ENCODE peak calls at places on chromosomes 3 and 15, in seven cellular contexts. C is spleen; H is caudate nucleus; Q is CD4-positive, alpha-beta T cell; M is cardiac muscle cell; Z is heart right ventricle; R is neural progenitor cell. O is an unnamed sample.

GRCh38 chr3:184387174-184387714 is 7.4 kb downstream of the CHRD start:
- DNase-seq in C (no peak), H (no peak), Q (no peak), M (no peak), Z (no peak), R (no peak), O (no peak)

GRCh38 chr3:138389841-138390581 is 41.6 kb downstream of the MRAS start:
- DNase-seq in C (peak; percentile 42), H (no peak), Q (no peak), M (peak; percentile 96), Z (no peak), R (peak; percentile 14), O (no peak)

GRCh38 chr15:71885390-71885789 is 75.0 kb downstream of the NR2E3 start:
- DNase-seq in C (no peak), H (no peak), Q (no peak), M (no peak), Z (no peak), R (peak; percentile 25), O (no peak)

GRCh38 chr3:126629999-126630398 is 24.9 kb downstream of the TXNRD3 start:
- DNase-seq in C (no peak), H (no peak), Q (no peak), M (no peak), Z (no peak), R (peak; percentile 12), O (no peak)

GRCh38 chr15:21260966-21261395 is 179.3 kb downstream of the POTEB3 start:
- DNase-seq in C (peak; percentile 84), H (no peak), Q (no peak), M (no peak), Z (peak; percentile 14), R (no peak), O (no peak)

GRCh38 chr3:37347941-37348340 is 173.6 kb upstream of the LRRFIP2 start:
- DNase-seq in C (no peak), H (no peak), Q (no peak), M (peak; percentile 3), Z (no peak), R (no peak), O (no peak)

GRCh38 chr3:40313975-40314860 is 4.7 kb downstream of the EIF1B start:
- DNase-seq in C (no peak), H (no peak), Q (no peak), M (no peak), Z (no peak), R (no peak), O (no peak)

GRCh38 chr15:101664303-101664913 is 12.2 kb upstream of the TM2D3 start:
- DNase-seq in C (no peak), H (no peak), Q (no peak), M (no peak), Z (no peak), R (peak; percentile 36), O (no peak)

GRCh38 chr3:23877324-23877980 is 39.3 kb downstream of the NKIRAS1 start:
- DNase-seq in C (no peak), H (no peak), Q (no peak), M (peak; percentile 93), Z (no peak), R (no peak), O (no peak)

GRCh38 chr15:88419830-88420229 is 47.4 kb downstream of the MRPL46 start:
- DNase-seq in C (no peak), H (no peak), Q (no peak), M (no peak), Z (no peak), R (no peak), O (no peak)

GRCh38 chr3:174325834-174326705 is 533.1 kb upstream of the NAALADL2 start:
- DNase-seq in C (no peak), H (no peak), Q (no peak), M (peak; percentile 18), Z (no peak), R (no peak), O (no peak)

GRCh38 chr3:29889230-29889629 is 608.4 kb downstream of the RBMS3 start:
- DNase-seq in C (no peak), H (no peak), Q (no peak), M (no peak), Z (no peak), R (no peak), O (no peak)

GRCh38 chr15:101210058-101210457 is 41.8 kb downstream of the CHSY1 start:
- DNase-seq in C (no peak), H (no peak), Q (no peak), M (no peak), Z (no peak), R (no peak), O (no peak)

GRCh38 chr3:186960327-186960726 is 30.0 kb downstream of the ST6GAL1 start:
- DNase-seq in C (no peak), H (no peak), Q (no peak), M (no peak), Z (no peak), R (no peak), O (no peak)

GRCh38 chr15:56241374-56242085 is 2.1 kb downstream of the RFX7 start:
- DNase-seq in C (no peak), H (no peak), Q (no peak), M (peak; percentile 19), Z (no peak), R (no peak), O (no peak)

GRCh38 chr3:159260049-159260662 is 458.3 kb downstream of the MFSD1 start:
- DNase-seq in C (no peak), H (peak; percentile 15), Q (peak; percentile 2), M (peak; percentile 84), Z (no peak), R (peak; percentile 77), O (no peak)

GRCh38 chr3:45226206-45226915 is at the start of gene TMEM158:
- DNase-seq in C (peak; percentile 89), H (peak; percentile 60), Q (peak; percentile 41), M (peak; percentile 79), Z (peak; percentile 84), R (peak; percentile 91), O (peak; percentile 36)

GRCh38 chr3:178043084-178043483 is 493.2 kb upstream of the KCNMB2 start:
- DNase-seq in C (no peak), H (no peak), Q (no peak), M (peak; percentile 58), Z (no peak), R (no peak), O (no peak)

GRCh38 chr15:31024979-31025378 is 33.6 kb upstream of the MTMR10 start:
- DNase-seq in C (no peak), H (no peak), Q (no peak), M (no peak), Z (no peak), R (no peak), O (no peak)

GRCh38 chr15:80620141-80620540 is 75.0 kb upstream of the ABHD17C start:
- DNase-seq in C (no peak), H (no peak), Q (no peak), M (no peak), Z (no peak), R (no peak), O (no peak)

GRCh38 chr15:80619677-80620076 is 75.4 kb upstream of the ABHD17C start:
- DNase-seq in C (no peak), H (no peak), Q (no peak), M (peak; percentile 65), Z (no peak), R (peak; percentile 9), O (no peak)

GRCh38 chr15:80620931-80621330 is 74.2 kb upstream of the ABHD17C start:
- DNase-seq in C (no peak), H (no peak), Q (no peak), M (no peak), Z (no peak), R (no peak), O (no peak)

GRCh38 chr15:80615783-80616391 is 79.2 kb upstream of the ABHD17C start:
- DNase-seq in C (no peak), H (no peak), Q (no peak), M (peak; percentile 98), Z (peak; percentile 58), R (no peak), O (no peak)

DNA sequence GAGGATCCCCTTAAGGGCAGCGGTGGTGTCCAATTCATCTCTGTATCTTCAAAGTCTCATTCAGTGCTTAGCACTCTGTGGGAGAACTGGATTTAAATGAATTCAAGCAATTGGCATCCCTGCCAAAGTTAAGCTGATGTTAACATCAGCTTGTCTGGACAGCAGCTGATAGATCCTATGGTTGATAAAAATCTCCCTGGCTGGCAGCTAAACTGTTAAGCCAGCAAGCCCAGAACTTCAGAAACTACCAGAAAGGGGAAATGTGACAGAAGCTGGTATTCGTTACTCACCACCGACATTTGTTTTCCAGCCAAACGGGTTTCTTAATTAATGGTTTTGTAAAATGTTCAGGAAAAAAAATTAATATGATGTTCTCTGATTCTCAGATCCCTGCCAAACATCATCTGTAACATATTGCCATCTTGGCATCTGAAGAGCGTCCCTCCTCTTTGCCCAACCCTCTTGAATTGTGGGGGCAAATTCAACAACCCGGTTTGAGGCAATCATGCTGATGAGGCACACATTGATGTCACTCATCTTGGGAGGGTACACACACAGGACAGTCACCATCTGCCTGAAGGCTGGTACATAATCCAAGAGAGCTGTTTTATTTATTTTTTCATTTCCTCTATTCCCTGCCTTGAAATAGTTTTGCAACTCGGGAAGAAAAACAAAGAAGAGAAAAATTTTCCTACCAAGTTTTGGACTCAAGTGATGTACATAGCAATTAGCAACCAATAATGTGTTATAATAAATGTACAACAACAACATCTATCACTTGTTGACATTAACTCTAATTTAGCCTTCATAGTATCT is 76.2 kb upstream of the ABHD17C start:
- DNase-seq in C (no peak), H (no peak), Q (no peak), M (no peak), Z (no peak), R (no peak), O (no peak)
- H3K27ac ChIP-seq in C (no peak overlapping the region), H (no peak overlapping the region), Q (no peak overlapping the region), M (no peak overlapping the region), Z (no peak overlapping the region), R (no peak overlapping the region), O (no peak overlapping the region)

GRCh38 chr3:133942761-133943535 is 47.3 kb upstream of the RAB6B start:
- DNase-seq in C (peak; percentile 44), H (no peak), Q (no peak), M (no peak), Z (no peak), R (no peak), O (no peak)
- H3K27ac ChIP-seq in C (no peak overlapping the region), H (no peak overlapping the region), Q (no peak overlapping the region), M (no peak overlapping the region), Z (no peak overlapping the region), R (no peak overlapping the region), O (no peak overlapping the region)

DNA sequence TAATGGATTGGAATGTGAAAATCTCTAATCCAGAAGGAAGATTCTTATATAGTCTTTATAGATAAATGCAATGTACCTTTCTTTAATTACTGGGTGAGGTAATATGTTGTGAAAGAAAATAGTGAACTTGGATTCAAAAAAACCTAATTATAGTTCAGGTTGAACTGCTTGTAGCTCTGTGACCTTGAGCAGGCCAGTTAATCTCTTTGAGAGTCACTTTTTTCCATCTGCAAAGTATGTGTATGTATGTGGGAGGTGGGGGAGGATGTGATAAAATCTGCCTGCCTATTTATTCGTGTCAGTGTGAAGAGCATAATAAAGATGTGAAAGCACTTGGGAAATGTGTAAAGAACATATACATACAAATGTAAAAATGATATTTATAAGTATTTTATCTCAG is 34.4 kb downstream of the GLCE start:
- DNase-seq in C (no peak), H (no peak), Q (no peak), M (peak; percentile 24), Z (no peak), R (no peak), O (no peak)
- H3K27ac ChIP-seq in C (no peak overlapping the region), H (no peak overlapping the region), Q (no peak overlapping the region), M (peak overlapping the region; percentile 83), Z (peak overlapping the region; percentile 56), R (no peak overlapping the region), O (no peak overlapping the region)

DNA sequence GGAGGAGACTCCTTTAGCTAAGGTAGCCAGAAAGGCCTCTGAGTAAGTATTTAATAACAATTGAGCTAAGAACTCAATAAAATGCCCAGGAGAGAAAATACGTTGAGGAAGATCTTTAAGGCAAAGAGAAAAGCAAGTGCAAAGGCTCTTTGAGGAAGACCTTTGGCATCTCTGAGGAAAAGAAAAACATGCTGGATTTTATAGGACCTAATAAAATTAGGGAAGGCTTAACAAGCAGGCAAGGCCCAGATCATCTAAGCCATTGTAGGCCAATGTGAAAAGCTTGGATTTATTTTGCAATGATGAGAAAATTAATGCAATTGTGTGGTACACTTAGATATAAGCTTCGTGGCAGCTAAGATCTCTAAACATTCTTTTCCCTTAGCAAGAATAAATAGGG is 75.7 kb downstream of the P3H2 start:
- DNase-seq in C (no peak), H (no peak), Q (no peak), M (no peak), Z (no peak), R (no peak), O (no peak)
- H3K27ac ChIP-seq in C (no peak overlapping the region), H (no peak overlapping the region), Q (no peak overlapping the region), M (no peak overlapping the region), Z (no peak overlapping the region), R (no peak overlapping the region), O (no peak overlapping the region)